ENCODE peak calls at places on chromosomes 6 and 20, in seven cellular contexts. V, E, Z, W, N, F and J are unnamed samples.

GRCh38 chr6:46510656-46511055 is 19.4 kb upstream of the RCAN2 start:
- DNase-seq in F (no peak), E (no peak), N (no peak), Z (peak; percentile 58), V (no peak), W (peak; percentile 91), J (no peak)

GRCh38 chr6:74671558-74672025 is 534.3 kb downstream of the COL12A1 start:
- DNase-seq in N (no peak), F (no peak), W (peak; percentile 94), V (no peak), E (peak; percentile 91), Z (peak; percentile 52), J (no peak)

GRCh38 chr6:41801380-41801779 is 13.9 kb downstream of the TOMM6 start:
- DNase-seq in E (peak; percentile 38), Z (no peak), N (no peak), V (no peak), F (no peak), W (peak; percentile 62), J (no peak)

GRCh38 chr20:34956751-34957472 is 1.2 kb downstream of the MYH7B start:
- DNase-seq in V (no peak), E (no peak), N (no peak), W (no peak), F (no peak), Z (no peak), J (no peak)

GRCh38 chr20:31811796-31812728 is 7.1 kb upstream of the MYLK2 start:
- DNase-seq in Z (no peak), F (peak; percentile 40), E (peak; percentile 96), N (no peak), V (no peak), W (peak; percentile 68), J (no peak)

GRCh38 chr20:22523499-22524392 is 60.6 kb downstream of the FOXA2 start:
- DNase-seq in V (no peak), Z (no peak), E (no peak), F (no peak), W (no peak), N (no peak), J (peak; percentile 65)

GRCh38 chr6:12572884-12573824 is 143.4 kb upstream of the PHACTR1 start:
- DNase-seq in N (no peak), F (no peak), V (no peak), Z (peak; percentile 60), E (peak; percentile 79), W (peak; percentile 68), J (peak; percentile 25)

GRCh38 chr20:61115627-61116026 is 136.4 kb upstream of the CDH4 start:
- DNase-seq in V (no peak), N (no peak), E (no peak), F (no peak), Z (no peak), W (no peak), J (no peak)

GRCh38 chr20:8213831-8214587 is 81.9 kb downstream of the PLCB1 start:
- DNase-seq in F (no peak), V (no peak), E (no peak), W (no peak), N (no peak), Z (no peak), J (no peak)

GRCh38 chr6:23499549-23499948 is 626.5 kb upstream of the NRSN1 start:
- DNase-seq in W (no peak), E (no peak), F (no peak), V (no peak), N (no peak), Z (no peak), J (no peak)

GRCh38 chr6:54071941-54072340 is 39.3 kb upstream of the MLIP start:
- DNase-seq in V (no peak), E (no peak), N (no peak), W (no peak), Z (no peak), F (no peak), J (no peak)

GRCh38 chr6:138235205-138235604 is 16.9 kb upstream of the PBOV1 start:
- DNase-seq in W (no peak), E (no peak), N (no peak), Z (no peak), F (no peak), V (no peak), J (no peak)

GRCh38 chr6:437042-437402 is 45.5 kb downstream of the IRF4 start:
- DNase-seq in Z (no peak), N (no peak), W (no peak), F (no peak), V (peak; percentile 3), E (peak; percentile 34), J (no peak)

GRCh38 chr6:109292420-109292819 is 89.8 kb downstream of the CD164 start:
- DNase-seq in F (peak; percentile 51), N (no peak), V (no peak), E (no peak), Z (no peak), W (no peak), J (peak; percentile 57)

GRCh38 chr6:154792761-154793160 is 59.5 kb downstream of the SCAF8 start:
- DNase-seq in F (no peak), E (peak; percentile 12), W (peak; percentile 6), N (no peak), V (no peak), Z (peak; percentile 60), J (no peak)

GRCh38 chr20:43799150-43799711 is 72.4 kb upstream of the GTSF1L start:
- DNase-seq in E (peak; percentile 37), F (no peak), N (no peak), Z (no peak), W (peak; percentile 7), V (peak; percentile 54), J (no peak)

GRCh38 chr20:33679758-33680485 is 5.7 kb upstream of the NECAB3 start:
- DNase-seq in N (no peak), E (no peak), V (no peak), W (no peak), Z (no peak), F (no peak), J (no peak)

GRCh38 chr6:104789770-104790190 is 69.9 kb downstream of the HACE1 start:
- DNase-seq in Z (peak; percentile 46), N (no peak), E (peak; percentile 55), F (peak; percentile 17), V (no peak), W (peak; percentile 73), J (no peak)

GRCh38 chr6:43058511-43058910 is 723 bp downstream of the MRPL2 start:
- DNase-seq in W (no peak), E (no peak), N (no peak), Z (no peak), F (no peak), V (no peak), J (no peak)

GRCh38 chr6:44223471-44224153 is at the start of gene SLC29A1:
- DNase-seq in W (peak; percentile 80), Z (peak; percentile 48), F (peak; percentile 95), N (peak; percentile 65), V (peak; percentile 95), E (peak; percentile 28), J (peak; percentile 87)

DNA sequence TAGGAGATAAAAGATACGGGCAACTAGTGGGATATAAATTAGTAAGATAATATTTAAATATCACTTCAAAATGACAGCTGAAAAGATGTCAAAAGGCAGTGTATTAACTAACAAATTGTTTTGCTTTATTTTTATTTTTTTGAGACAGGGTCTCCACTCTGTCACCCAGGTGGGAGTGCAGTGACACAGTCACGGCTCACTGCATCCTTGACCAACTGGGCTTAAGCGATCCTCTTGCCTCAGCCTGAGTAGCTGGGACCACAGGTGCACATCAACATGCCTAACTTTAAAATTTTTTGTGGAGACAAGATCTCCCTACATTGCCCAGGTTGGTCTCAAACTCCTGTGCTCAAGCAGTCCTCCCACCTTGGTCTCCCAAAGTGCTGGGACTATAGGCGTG is 5.9 kb downstream of the ZNF292 start:
- DNase-seq in W (no peak), Z (no peak), F (no peak), E (no peak), V (no peak), N (no peak), J (no peak)
- H3K4me3 ChIP-seq in W (no peak overlapping the region), Z (no peak overlapping the region), F (no peak overlapping the region), E (no peak overlapping the region), V (no peak overlapping the region), N (no peak overlapping the region), J (no peak overlapping the region)

GRCh38 chr6:5150676-5151075 is 65.5 kb downstream of the PPP1R3G start:
- DNase-seq in F (no peak), E (no peak), Z (no peak), W (no peak), V (no peak), N (no peak), J (no peak)

GRCh38 chr6:5151955-5152401 is 66.8 kb downstream of the PPP1R3G start:
- DNase-seq in Z (peak; percentile 81), V (no peak), F (no peak), N (no peak), W (peak; percentile 58), E (peak; percentile 87), J (no peak)

GRCh38 chr6:5149891-5150290 is 64.8 kb downstream of the PPP1R3G start:
- DNase-seq in E (no peak), F (no peak), W (no peak), N (no peak), V (no peak), Z (no peak), J (no peak)

GRCh38 chr6:5152417-5152816 is 67.3 kb downstream of the PPP1R3G start:
- DNase-seq in Z (no peak), W (no peak), F (no peak), V (no peak), E (no peak), N (no peak), J (no peak)

GRCh38 chr6:5151295-5151954 is 66.3 kb downstream of the PPP1R3G start:
- DNase-seq in Z (no peak), W (no peak), E (no peak), F (no peak), N (no peak), V (peak; percentile 49), J (no peak)
- H3K9ac ChIP-seq in Z (peak overlapping the region; percentile 39), W (peak overlapping the region; percentile 12), E (no peak overlapping the region), F (no peak overlapping the region), N (no peak overlapping the region), V (peak overlapping the region; percentile 63), J (no peak overlapping the region)

DNA sequence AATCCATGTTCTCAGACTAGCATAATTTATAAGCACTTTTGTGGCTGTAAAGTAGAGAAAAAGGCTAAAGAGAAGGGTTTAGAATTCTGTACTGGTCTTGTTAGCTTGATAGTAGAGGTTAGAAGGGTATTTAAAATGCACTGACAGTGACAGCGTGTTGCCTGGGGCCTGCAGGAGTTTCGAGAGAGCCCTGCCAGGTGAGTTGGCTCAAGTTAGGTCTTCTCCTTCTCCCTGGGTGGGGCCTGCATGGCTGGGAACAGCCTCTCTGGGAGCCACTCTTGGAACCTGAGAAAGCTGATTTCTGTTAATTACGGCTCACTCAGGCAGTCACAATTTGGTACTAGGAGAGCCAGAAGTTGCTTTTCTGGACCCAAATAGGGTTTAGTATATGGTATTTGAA is 103.7 kb downstream of the ARID1B start:
- DNase-seq in V (no peak), Z (peak; percentile 26), N (no peak), W (no peak), E (no peak), F (no peak), J (no peak)
- H3K4me1 ChIP-seq in V (no peaks in the 10 kb centered on the region), Z (no peaks in the 10 kb centered on the region), N (no peaks in the 10 kb centered on the region), W (peaks cover 16% of the 10 kb centered on the region), E (peaks cover 21% of the 10 kb centered on the region), F (peaks cover 4% of the 10 kb centered on the region), J (peaks cover 5% of the 10 kb centered on the region)

DNA sequence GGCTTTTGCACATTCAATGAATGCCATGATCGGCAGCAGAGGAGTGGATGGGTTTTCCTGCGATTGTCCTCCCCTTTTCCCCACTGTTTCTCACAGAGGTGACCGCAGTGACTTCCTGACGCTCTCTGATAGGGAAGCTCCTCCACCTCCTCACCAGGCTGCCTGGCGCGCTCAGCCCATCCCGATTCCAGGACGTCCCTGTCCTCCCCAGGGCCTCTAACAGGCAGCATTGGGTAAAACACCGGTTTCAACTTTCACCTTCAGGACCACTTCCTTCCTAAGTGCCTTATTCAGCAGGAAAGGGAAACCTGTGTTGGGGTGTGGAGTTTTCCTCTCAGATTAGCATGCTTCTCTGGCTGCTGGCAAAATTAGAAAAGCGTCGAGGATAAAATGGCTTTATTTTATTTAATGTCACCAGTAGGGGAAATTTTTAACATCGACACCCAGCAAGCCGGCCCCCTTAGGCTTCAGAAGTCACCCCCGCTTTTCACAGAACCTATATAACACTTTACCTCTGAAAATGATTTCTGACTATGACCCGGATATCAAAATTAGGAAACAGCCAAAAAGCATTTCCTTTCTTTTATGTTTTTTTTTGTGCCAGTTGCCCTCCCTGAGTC is 570.4 kb upstream of the GJE1 start:
- DNase-seq in Z (no peak), W (no peak), E (no peak), F (peak; percentile 16), N (no peak), V (peak; percentile 2), J (peak; percentile 20)
- H3K4me3 ChIP-seq in Z (no peak overlapping the region), W (peak overlapping the region; percentile 69), E (peak overlapping the region; percentile 4), F (peak overlapping the region; percentile 2), N (no peak overlapping the region), V (peak overlapping the region; percentile 29), J (peak overlapping the region; percentile 13)